ENCODE peak calls at places on chromosomes 4 and X, in nine cellular contexts. C is brain microvascular endothelial cell, F is RWPE1, M is left lung, S is adrenal gland, L is gastrocnemius medialis, I is neuronal stem cell, T is fibroblast of lung, V is small intestine. U is an unnamed sample.
A peak's percentile ranks its signal among the peaks of the same experiment; 100 is the strongest.

GRCh38 chrX:18701621-18702361 is 5.7 kb upstream of the PPEF1 start:
- DNase-seq in C (peak; percentile 40), F (peak; percentile 1), M (no peak), S (no peak), L (no peak), I (no peak), T (peak; percentile 45), V (no peak), U (peak; percentile 13)

GRCh38 chr4:33060873-33061542 is 2340.8 kb downstream of the PCDH7 start:
- DNase-seq in C (peak; percentile 50), F (peak; percentile 2), M (no peak), S (no peak), L (no peak), I (peak; percentile 51), T (peak; percentile 67), V (peak; percentile 45), U (peak; percentile 24)

GRCh38 chr4:56505269-56506109 is at the start of gene ARL9:
- DNase-seq in C (peak; percentile 69), F (peak; percentile 52), M (peak; percentile 55), S (peak; percentile 64), L (peak; percentile 7), I (peak; percentile 37), T (peak; percentile 50), V (peak; percentile 71), U (peak; percentile 49)

GRCh38 chr4:13262816-13263215 is 221.3 kb downstream of the RAB28 start:
- DNase-seq in C (no peak), F (no peak), M (no peak), S (no peak), L (no peak), I (no peak), T (no peak), V (no peak), U (no peak)

GRCh38 chr4:168541608-168541953 is 44.7 kb downstream of the PALLD start:
- DNase-seq in C (peak; percentile 83), F (peak; percentile 48), M (no peak), S (no peak), L (no peak), I (no peak), T (peak; percentile 64), V (no peak), U (no peak)

GRCh38 chrX:115174548-115174947 is 14.7 kb upstream of the RBMXL3 start:
- DNase-seq in C (no peak), F (no peak), M (no peak), S (no peak), L (no peak), I (no peak), T (peak; percentile 1), V (no peak), U (no peak)

GRCh38 chr4:189385579-189385978 is 555.1 kb upstream of the FRG1 start:
- DNase-seq in C (no peak), F (no peak), M (no peak), S (no peak), L (no peak), I (no peak), T (no peak), V (no peak), U (no peak)

GRCh38 chr4:176945314-176945713 is 152.6 kb upstream of the VEGFC start:
- DNase-seq in C (no peak), F (no peak), M (no peak), S (no peak), L (no peak), I (no peak), T (peak; percentile 59), V (no peak), U (no peak)

GRCh38 chrX:123976671-123977316 is 15.3 kb downstream of the STAG2 start:
- DNase-seq in C (no peak), F (peak; percentile 20), M (no peak), S (no peak), L (no peak), I (no peak), T (peak; percentile 68), V (peak; percentile 30), U (no peak)

GRCh38 chrX:129791961-129792570 is 12.3 kb downstream of the SASH3 start:
- DNase-seq in C (no peak), F (no peak), M (no peak), S (no peak), L (no peak), I (no peak), T (no peak), V (no peak), U (no peak)
- H3K27ac ChIP-seq in C (no peak overlapping the region), F (no peak overlapping the region), M (no peak overlapping the region), S (no peak overlapping the region), L (no peak overlapping the region), I (no peak overlapping the region), T (no peak overlapping the region), V (no peak overlapping the region), U (no peak overlapping the region)

DNA sequence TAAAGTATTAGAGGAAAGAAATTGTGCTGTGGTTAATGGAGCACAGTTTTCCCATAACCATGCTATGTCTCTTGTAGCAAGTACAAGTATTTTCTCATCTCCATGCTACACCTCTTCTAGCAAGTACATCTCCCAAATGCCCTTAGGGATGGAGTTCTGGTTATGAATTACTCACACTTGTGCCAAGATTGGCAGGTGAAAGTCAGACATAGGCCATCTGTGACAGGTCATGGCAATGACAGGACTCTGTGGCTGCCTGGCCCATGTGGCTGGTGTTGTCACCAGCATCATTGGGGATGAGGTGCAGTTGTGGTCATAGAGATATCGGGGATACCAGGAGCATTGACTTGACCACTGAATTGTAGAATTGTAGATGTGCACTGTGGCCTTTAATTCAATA is 310.2 kb downstream of the FAT4 start:
- DNase-seq in C (no peak), F (no peak), M (no peak), S (no peak), L (no peak), I (no peak), T (no peak), V (no peak), U (no peak)
- H3K27ac ChIP-seq in C (no peak overlapping the region), F (no peak overlapping the region), M (no peak overlapping the region), S (no peak overlapping the region), L (no peak overlapping the region), I (no peak overlapping the region), T (no peak overlapping the region), V (no peak overlapping the region), U (no peak overlapping the region)

DNA sequence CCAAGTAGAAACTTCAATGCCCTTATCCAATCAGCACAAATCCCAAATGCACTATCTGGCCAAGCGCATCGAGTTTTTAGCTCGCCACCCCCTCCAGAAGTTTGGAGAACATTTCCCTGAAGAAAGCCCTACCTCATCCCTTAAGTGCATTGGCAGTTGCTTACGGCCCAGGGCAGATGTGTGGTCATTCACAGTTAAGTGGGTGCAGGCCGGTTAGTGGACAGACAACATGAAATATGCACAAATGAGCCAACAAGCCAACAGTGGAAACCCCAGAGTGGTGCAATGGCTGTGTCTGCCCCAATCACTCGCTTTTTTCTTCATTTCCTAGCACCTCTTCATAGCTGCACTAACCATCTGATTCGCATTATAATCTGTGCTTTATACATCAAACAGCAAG is 125.9 kb downstream of the SMIM20 start:
- DNase-seq in C (no peak), F (no peak), M (no peak), S (no peak), L (no peak), I (no peak), T (no peak), V (no peak), U (no peak)
- H3K27ac ChIP-seq in C (no peak overlapping the region), F (no peak overlapping the region), M (no peak overlapping the region), S (no peak overlapping the region), L (no peak overlapping the region), I (no peak overlapping the region), T (no peak overlapping the region), V (no peak overlapping the region), U (peak overlapping the region; percentile 61)

GRCh38 chrX:108130889-108131288 is 39.3 kb downstream of the ATG4A start:
- DNase-seq in C (no peak), F (no peak), M (no peak), S (no peak), L (no peak), I (no peak), T (no peak), V (no peak), U (no peak)
- H3K27ac ChIP-seq in C (no peak overlapping the region), F (no peak overlapping the region), M (peak overlapping the region; percentile 37), S (peak overlapping the region; percentile 21), L (peak overlapping the region; percentile 54), I (no peak overlapping the region), T (no peak overlapping the region), V (no peak overlapping the region), U (no peak overlapping the region)

GRCh38 chr4:37661643-37662221 is 24.4 kb downstream of the RELL1 start:
- DNase-seq in C (peak; percentile 23), F (peak; percentile 56), M (no peak), S (no peak), L (no peak), I (no peak), T (peak; percentile 61), V (no peak), U (no peak)

GRCh38 chr4:37664696-37665095 is 21.5 kb downstream of the RELL1 start:
- DNase-seq in C (peak; percentile 14), F (no peak), M (no peak), S (no peak), L (no peak), I (no peak), T (no peak), V (no peak), U (no peak)

GRCh38 chr4:37662306-37662705 is 23.9 kb downstream of the RELL1 start:
- DNase-seq in C (no peak), F (no peak), M (no peak), S (no peak), L (no peak), I (no peak), T (no peak), V (no peak), U (no peak)

GRCh38 chr4:37663552-37663951 is 22.6 kb downstream of the RELL1 start:
- DNase-seq in C (no peak), F (no peak), M (no peak), S (no peak), L (no peak), I (no peak), T (no peak), V (no peak), U (no peak)

DNA sequence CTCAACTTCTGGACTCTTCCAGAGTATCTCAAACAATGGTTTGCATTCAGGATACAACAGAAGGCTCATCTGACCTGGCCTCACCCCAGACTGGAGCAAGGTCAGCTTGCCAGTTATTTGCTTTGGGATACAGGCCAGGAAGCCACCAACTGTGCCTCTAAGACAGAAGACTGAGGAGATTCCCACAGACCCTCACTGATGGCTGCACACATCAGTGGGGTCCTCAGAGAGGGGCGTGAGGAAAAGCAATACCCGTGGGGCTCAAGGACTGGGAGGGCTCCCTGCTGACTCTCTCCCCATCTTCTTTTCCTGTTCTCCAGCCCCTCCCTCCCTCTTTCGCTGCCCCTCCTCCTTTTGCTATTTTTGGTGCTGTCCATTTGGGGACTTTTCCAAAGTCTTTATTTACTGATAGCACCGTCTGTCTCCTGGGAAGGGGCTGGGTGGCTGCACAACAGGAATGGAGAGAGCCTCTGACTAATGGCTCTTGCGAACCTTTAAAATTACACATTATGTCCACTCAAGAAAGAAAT is 23.2 kb downstream of the RELL1 start:
- DNase-seq in C (peak; percentile 26), F (no peak), M (no peak), S (peak; percentile 51), L (no peak), I (no peak), T (no peak), V (no peak), U (no peak)
- H3K27ac ChIP-seq in C (no peak overlapping the region), F (peak overlapping the region; percentile 60), M (peak overlapping the region; percentile 28), S (peak overlapping the region; percentile 19), L (peak overlapping the region; percentile 82), I (peak overlapping the region; percentile 5), T (no peak overlapping the region), V (no peak overlapping the region), U (peak overlapping the region; percentile 44)

DNA sequence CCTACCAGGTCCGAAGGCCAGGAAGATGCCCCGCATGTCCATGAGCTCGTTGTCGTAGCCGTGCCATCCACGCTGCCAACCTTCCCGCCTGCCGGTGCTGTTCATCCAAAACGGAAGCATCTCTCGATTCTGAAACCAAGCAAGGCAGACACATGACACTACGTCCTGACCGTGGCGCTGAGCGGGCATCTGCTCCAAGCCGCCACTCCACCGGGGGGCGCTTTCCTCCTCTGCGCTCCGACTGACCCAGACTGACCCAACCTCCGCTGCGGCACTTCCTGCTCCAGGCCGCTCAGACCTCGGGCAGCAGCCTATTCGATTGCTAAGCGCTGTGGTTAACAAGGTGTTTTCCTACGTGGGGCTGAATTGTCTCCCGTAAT is 120.4 kb downstream of the ENPP6 start:
- DNase-seq in C (no peak), F (no peak), M (peak; percentile 49), S (peak; percentile 36), L (no peak), I (no peak), T (peak; percentile 50), V (peak; percentile 4), U (peak; percentile 57)
- H3K27ac ChIP-seq in C (no peak overlapping the region), F (no peak overlapping the region), M (no peak overlapping the region), S (no peak overlapping the region), L (no peak overlapping the region), I (no peak overlapping the region), T (no peak overlapping the region), V (no peak overlapping the region), U (no peak overlapping the region)